ENCODE peak calls at places on chromosomes 2 and 18, in five cellular contexts. Y is body of pancreas, N is fibroblast of lung, V is transverse colon, X is adrenal gland. Q is an unnamed sample.

GRCh38 chr2:188032786-188033185 is 258.9 kb upstream of the GULP1 start:
- DNase-seq in V (no peak), N (no peak), X (no peak), Y (no peak), Q (no peak)

GRCh38 chr2:47198985-47199451 is 43.9 kb upstream of the STPG4 start:
- DNase-seq in X (no peak), V (no peak), Y (no peak), N (peak; percentile 96), Q (no peak)

GRCh38 chr2:20675701-20676352 is 8.9 kb downstream of the GDF7 start:
- DNase-seq in X (no peak), N (no peak), V (peak; percentile 72), Y (peak; percentile 62), Q (no peak)

GRCh38 chr2:118014492-118014824 is 588 bp upstream of the CCDC93 start:
- DNase-seq in N (no peak), V (no peak), X (no peak), Y (no peak), Q (no peak)

GRCh38 chr2:7430869-7431641 is 513.8 kb downstream of the RNF144A start:
- DNase-seq in X (peak; percentile 29), N (no peak), V (peak; percentile 44), Y (peak; percentile 43), Q (peak; percentile 44)

GRCh38 chr18:9612215-9612830 is 2.0 kb downstream of the PPP4R1 start:
- DNase-seq in N (peak; percentile 58), V (peak; percentile 35), X (peak; percentile 44), Y (peak; percentile 67), Q (no peak)

GRCh38 chr2:201572822-201573493 is 70.3 kb downstream of the TMEM237 start:
- DNase-seq in V (no peak), X (no peak), Y (no peak), N (no peak), Q (no peak)

GRCh38 chr2:74201596-74201995 is 3.2 kb downstream of the MTHFD2 start:
- DNase-seq in V (no peak), X (no peak), Y (no peak), N (peak; percentile 87), Q (no peak)

GRCh38 chr2:61550375-61551209 is 12.4 kb upstream of the XPO1 start:
- DNase-seq in X (no peak), Y (no peak), N (no peak), V (no peak), Q (no peak)

GRCh38 chr2:229636568-229636967 is 77.8 kb downstream of the DNER start:
- DNase-seq in V (no peak), N (no peak), Y (no peak), X (no peak), Q (no peak)

GRCh38 chr2:64062840-64063239 is 43.6 kb upstream of the VPS54 start:
- DNase-seq in X (no peak), V (no peak), N (peak; percentile 46), Y (peak; percentile 82), Q (no peak)

GRCh38 chr2:12257476-12257875 is 459.3 kb upstream of the TRIB2 start:
- DNase-seq in N (peak; percentile 51), Y (no peak), V (no peak), X (no peak), Q (no peak)

GRCh38 chr18:4839639-4840038 is 357.4 kb downstream of the AKAIN1 start:
- DNase-seq in N (no peak), X (no peak), Y (no peak), V (no peak), Q (no peak)

GRCh38 chr2:157838442-157839161 is 37.5 kb downstream of the ACVR1 start:
- DNase-seq in V (peak; percentile 44), N (peak; percentile 88), Y (peak; percentile 81), X (peak; percentile 66), Q (no peak)

GRCh38 chr18:24400587-24400986 is 3.0 kb upstream of the OSBPL1A start:
- DNase-seq in V (no peak), X (no peak), Y (no peak), N (no peak), Q (no peak)

GRCh38 chr2:234949762-234950434 is 1.9 kb upstream of the SH3BP4 start:
- DNase-seq in Y (no peak), N (peak; percentile 100), X (no peak), V (no peak), Q (no peak)

GRCh38 chr18:28706397-28706796 is 529.5 kb upstream of the CDH2 start:
- DNase-seq in V (no peak), Y (no peak), X (no peak), N (no peak), Q (no peak)

GRCh38 chr2:20450201-20451108 is 3.6 kb downstream of the RHOB start:
- DNase-seq in V (peak; percentile 62), X (peak; percentile 86), N (peak; percentile 98), Y (peak; percentile 72), Q (no peak)

GRCh38 chr2:53317863-53318262 is 449.7 kb upstream of the CHAC2 start:
- DNase-seq in X (no peak), N (no peak), V (no peak), Y (no peak), Q (no peak)

GRCh38 chr2:167188596-167188967 is 300.3 kb downstream of the XIRP2 start:
- DNase-seq in X (no peak), Y (peak; percentile 23), V (no peak), N (no peak), Q (no peak)

GRCh38 chr2:9287400-9288059 is 80.9 kb downstream of the ASAP2 start:
- DNase-seq in Y (no peak), N (peak; percentile 95), V (no peak), X (no peak), Q (no peak)

GRCh38 chr18:3538456-3538855 is 88.5 kb downstream of the TGIF1 start:
- DNase-seq in V (no peak), Y (no peak), N (peak; percentile 51), X (no peak), Q (no peak)

GRCh38 chr2:3626118-3626816 is 31.4 kb downstream of the COLEC11 start:
- DNase-seq in V (no peak), N (peak; percentile 91), X (peak; percentile 26), Y (no peak), Q (no peak)

GRCh38 chr2:127398239-127398590 is 10.4 kb upstream of the MAP3K2 start:
- DNase-seq in V (peak; percentile 88), N (peak; percentile 89), X (peak; percentile 97), Y (peak; percentile 98), Q (no peak)

GRCh38 chr18:13366977-13367892 is 148.7 kb downstream of the LDLRAD4 start:
- DNase-seq in X (no peak), V (no peak), Y (no peak), N (no peak), Q (no peak)

GRCh38 chr2:226578879-226579278 is 220.7 kb downstream of the IRS1 start:
- DNase-seq in N (peak; percentile 65), X (no peak), Y (no peak), V (no peak), Q (no peak)

GRCh38 chr2:226524381-226524843 is 275.2 kb downstream of the IRS1 start:
- DNase-seq in Y (no peak), N (peak; percentile 98), X (peak; percentile 24), V (no peak), Q (no peak)

GRCh38 chr18:79868811-79869541 is 71.2 kb downstream of the KCNG2 start:
- DNase-seq in Y (no peak), X (no peak), N (no peak), V (no peak), Q (no peak)

GRCh38 chr2:101512993-101513392 is 38.1 kb upstream of the RFX8 start:
- DNase-seq in X (no peak), V (no peak), N (no peak), Y (no peak), Q (no peak)

GRCh38 chr2:231866450-231866849 is 59.7 kb downstream of the NPPC start:
- DNase-seq in Y (no peak), N (no peak), V (no peak), X (no peak), Q (no peak)

GRCh38 chr2:231865222-231865621 is 61.0 kb downstream of the NPPC start:
- DNase-seq in X (no peak), V (no peak), Y (no peak), N (no peak), Q (no peak)

GRCh38 chr2:231869704-231870103 is 56.5 kb downstream of the NPPC start:
- DNase-seq in X (no peak), N (no peak), Y (no peak), V (no peak), Q (no peak)
- TF ChIP-seq CTCF in X (no peak), N (no peak), Y (no peak), V (no peak), Q (no peak)

GRCh38 chr18:67590571-67591141 is 74.1 kb upstream of the DSEL start:
- DNase-seq in N (peak; percentile 53), X (no peak), V (no peak), Y (no peak), Q (no peak)

GRCh38 chr18:67583621-67584020 is 67.1 kb upstream of the DSEL start:
- DNase-seq in X (no peak), Y (no peak), N (no peak), V (no peak), Q (no peak)

GRCh38 chr18:67586101-67586500 is 69.6 kb upstream of the DSEL start:
- DNase-seq in N (no peak), Y (no peak), V (no peak), X (no peak), Q (no peak)

DNA sequence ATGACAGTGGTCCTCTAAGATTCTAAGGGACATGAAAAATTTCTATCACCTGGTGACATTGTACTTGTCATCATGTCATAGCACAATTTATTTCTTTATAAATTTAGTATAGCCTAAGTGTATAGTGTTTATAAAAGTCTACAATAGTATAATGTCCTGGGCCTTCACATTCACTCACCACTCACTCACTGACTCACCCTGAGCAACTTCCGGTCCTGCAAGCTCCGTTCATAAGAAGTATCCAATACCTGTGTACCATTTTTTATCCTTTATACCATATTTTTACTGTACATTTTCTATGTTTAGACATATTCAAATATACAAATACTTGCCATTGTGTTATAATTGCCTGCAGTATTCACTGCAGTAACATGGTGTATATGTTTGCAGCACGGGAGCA is 72.8 kb upstream of the DSEL start:
- DNase-seq in X (no peak), Y (no peak), V (no peak), N (no peak), Q (no peak)
- TF ChIP-seq CTCF in X (no peak), Y (no peak), V (no peak), N (no peak), Q (no peak)

DNA sequence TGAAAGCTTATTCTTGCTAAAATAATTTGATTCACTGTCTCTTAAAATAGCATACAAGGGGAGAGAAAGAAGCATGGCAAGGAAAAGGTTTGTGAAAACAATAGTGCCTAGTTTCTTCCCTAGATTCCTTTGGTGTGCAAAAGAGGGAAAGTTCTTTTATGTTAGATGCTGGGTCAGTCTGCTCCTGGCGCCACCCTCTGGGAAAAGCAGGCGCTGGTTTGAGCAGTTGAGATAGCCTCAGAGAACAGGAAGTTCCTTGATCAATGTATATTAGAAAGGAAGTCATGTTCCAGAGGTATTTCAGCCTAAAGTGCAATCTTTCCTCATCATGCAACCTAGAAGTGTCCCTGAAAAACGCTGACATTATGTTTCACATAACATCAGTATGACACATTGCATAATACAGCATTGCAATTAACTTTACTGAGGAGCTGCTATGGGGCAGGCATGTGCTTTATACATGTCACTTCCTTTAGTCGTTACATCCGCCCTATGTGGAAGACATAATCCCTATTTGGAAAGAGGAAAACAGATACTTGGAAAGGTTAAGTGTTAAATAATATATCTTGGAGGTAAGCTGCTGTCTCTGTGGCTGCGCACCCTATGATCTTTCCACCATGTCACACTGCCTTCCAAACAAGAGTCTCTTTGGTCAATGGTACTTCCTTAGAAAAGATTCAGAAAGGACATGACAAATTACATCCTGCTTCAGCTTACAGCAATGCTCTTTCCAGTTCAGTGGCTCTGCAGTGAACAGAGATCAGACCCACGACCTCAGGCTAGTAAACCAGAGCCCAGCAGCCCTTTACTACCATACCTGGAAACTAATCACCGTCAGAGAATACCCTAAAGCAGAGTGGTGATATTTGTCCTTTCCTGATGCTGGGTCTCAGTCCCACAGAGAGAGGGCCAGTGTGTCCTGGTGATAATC is 369.7 kb downstream of the RAD51AP2 start:
- DNase-seq in X (no peak), Y (no peak), V (no peak), N (peak; percentile 49), Q (no peak)
- TF ChIP-seq CTCF in X (no peak), Y (peak; percentile 17), V (no peak), N (peak; percentile 72), Q (no peak)

GRCh38 chr18:666177-666576 is 8.7 kb downstream of the TYMS start:
- DNase-seq in X (no peak), V (no peak), N (no peak), Y (no peak), Q (no peak)
- TF ChIP-seq CTCF in X (no peak), V (no peak), N (peak; percentile 26), Y (no peak), Q (no peak)

Q was measured in natural killer cell.